ENCODE peak calls at places on chromosomes 12 and 14, in four cellular contexts. A is prostate gland, I is transverse colon, T is breast epithelium. E is an unnamed sample.

GRCh38 chr14:20035938-20036337 is at the start of gene OR4K13:
- DNase-seq in A (no peak), I (no peak), T (no peak), E (no peak)

GRCh38 chr12:88338486-88338885 is 196.4 kb downstream of the TMTC3 start:
- DNase-seq in A (no peak), I (no peak), T (no peak), E (no peak)

GRCh38 chr12:113134521-113134951 is 1.0 kb downstream of the RASAL1 start:
- DNase-seq in A (no peak), I (no peak), T (no peak), E (no peak)

GRCh38 chr12:117098361-117099217 is 627 bp downstream of the TESC start:
- DNase-seq in A (no peak), I (peak), T (no peak), E (peak)

GRCh38 chr14:64278458-64278857 is 15.7 kb downstream of the ESR2 start:
- DNase-seq in A (no peak), I (no peak), T (no peak), E (no peak)

GRCh38 chr12:29354954-29355353 is 26.0 kb downstream of the ERGIC2 start:
- DNase-seq in A (no peak), I (no peak), T (no peak), E (no peak)

GRCh38 chr12:130872179-130873096 is 572 bp downstream of the RAN start:
- DNase-seq in A (peak), I (peak), T (peak), E (peak)

GRCh38 chr12:11822071-11822818 is 172.8 kb downstream of the ETV6 start:
- DNase-seq in A (no peak), I (peak), T (no peak), E (no peak)

GRCh38 chr12:5718073-5718472 is 227.0 kb downstream of the ANO2 start:
- DNase-seq in A (no peak), I (no peak), T (no peak), E (no peak)

GRCh38 chr12:78672033-78672432 is 192.5 kb upstream of the SYT1 start:
- DNase-seq in A (no peak), I (no peak), T (no peak), E (no peak)

GRCh38 chr14:23550827-23551265 is 719 bp downstream of the ZFHX2 start:
- DNase-seq in A (no peak), I (peak), T (no peak), E (no peak)

GRCh38 chr12:113676117-113676516 is 204.4 kb upstream of the LHX5 start:
- DNase-seq in A (no peak), I (no peak), T (no peak), E (no peak)

GRCh38 chr14:77024171-77024627 is 4.3 kb downstream of the IRF2BPL start:
- DNase-seq in A (peak), I (peak), T (no peak), E (no peak)

GRCh38 chr12:79690156-79690605 is 583 bp downstream of the PAWR start:
- DNase-seq in A (no peak), I (no peak), T (no peak), E (no peak)

GRCh38 chr14:90272523-90272922 is 16.2 kb downstream of the PSMC1 start:
- DNase-seq in A (no peak), I (no peak), T (no peak), E (no peak)

GRCh38 chr12:81727387-81727786 is 31.8 kb downstream of the PPFIA2 start:
- DNase-seq in A (no peak), I (no peak), T (no peak), E (no peak)

GRCh38 chr14:64722842-64723447 is 18.7 kb downstream of the PLEKHG3 start:
- DNase-seq in A (no peak), I (no peak), T (no peak), E (no peak)

GRCh38 chr12:53343978-53344377 is 7.8 kb upstream of the SP7 start:
- DNase-seq in A (no peak), I (no peak), T (no peak), E (no peak)

GRCh38 chr12:53343449-53343848 is 7.3 kb upstream of the SP7 start:
- DNase-seq in A (no peak), I (no peak), T (no peak), E (no peak)

GRCh38 chr12:53345486-53346195 is 9.5 kb upstream of the SP7 start:
- DNase-seq in A (no peak), I (no peak), T (no peak), E (no peak)

GRCh38 chr12:53344487-53344823 is 8.3 kb upstream of the SP7 start:
- DNase-seq in A (no peak), I (no peak), T (no peak), E (no peak)

GRCh38 chr12:53344824-53345485 is 8.8 kb upstream of the SP7 start:
- DNase-seq in A (peak), I (peak), T (peak), E (peak)
- TF ChIP-seq POLR2AphosphoS5 in A (peak), I (peak), T (peak), E (no peak)

DNA sequence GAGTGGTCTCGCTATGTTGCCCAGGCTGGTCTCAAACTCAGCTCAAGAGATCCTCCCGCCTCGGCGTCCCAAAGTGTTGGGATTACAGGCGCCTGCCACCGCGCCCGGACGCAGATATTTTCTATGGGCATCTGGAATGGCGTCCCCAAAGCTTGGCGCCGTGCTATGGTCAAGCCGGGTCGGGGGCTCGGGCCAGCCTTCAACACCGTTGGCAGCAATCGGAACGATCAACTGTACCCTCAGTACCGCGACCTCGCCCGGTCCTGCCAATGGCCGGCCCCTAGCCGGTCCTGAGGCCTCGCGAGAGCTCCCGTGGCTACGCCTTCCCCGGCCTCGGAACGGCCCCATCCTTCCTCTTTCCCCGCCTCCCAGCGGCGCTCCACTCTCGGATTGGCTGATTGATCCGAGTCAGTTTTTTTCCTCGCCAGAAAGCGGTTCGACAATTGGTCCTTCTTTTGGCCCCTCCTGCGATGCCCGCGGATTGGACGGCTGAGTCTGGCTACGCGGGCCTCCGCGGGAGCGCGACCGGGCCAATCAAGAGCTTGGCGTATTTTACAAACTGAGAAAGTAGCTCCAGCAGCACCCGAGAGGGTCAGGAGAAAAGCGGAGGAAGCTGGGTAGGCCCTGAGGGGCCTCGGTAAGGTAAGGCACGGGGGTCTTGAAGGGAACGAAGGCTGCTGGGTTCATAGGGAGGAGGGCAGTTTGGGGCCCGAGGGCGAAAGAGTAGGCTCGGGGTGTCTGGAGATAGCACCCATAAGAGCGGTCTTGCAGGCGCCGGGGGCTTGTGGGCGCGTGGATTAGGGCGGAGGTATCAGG is at the start of gene TROAP:
- DNase-seq in A (peak), I (peak), T (peak), E (peak)
- TF ChIP-seq POLR2A in A (peak), I (peak), T (no peak), E (peak)

GRCh38 chr12:127810026-127810425 is 456.9 kb upstream of the TMEM132C start:
- DNase-seq in A (no peak), I (no peak), T (no peak), E (no peak)

GRCh38 chr12:127811988-127812387 is 455.0 kb upstream of the TMEM132C start:
- DNase-seq in A (no peak), I (no peak), T (no peak), E (no peak)

GRCh38 chr12:127813147-127813546 is 453.8 kb upstream of the TMEM132C start:
- DNase-seq in A (no peak), I (no peak), T (no peak), E (no peak)

GRCh38 chr12:127803545-127803944 is 463.4 kb upstream of the TMEM132C start:
- DNase-seq in A (no peak), I (no peak), T (no peak), E (no peak)

DNA sequence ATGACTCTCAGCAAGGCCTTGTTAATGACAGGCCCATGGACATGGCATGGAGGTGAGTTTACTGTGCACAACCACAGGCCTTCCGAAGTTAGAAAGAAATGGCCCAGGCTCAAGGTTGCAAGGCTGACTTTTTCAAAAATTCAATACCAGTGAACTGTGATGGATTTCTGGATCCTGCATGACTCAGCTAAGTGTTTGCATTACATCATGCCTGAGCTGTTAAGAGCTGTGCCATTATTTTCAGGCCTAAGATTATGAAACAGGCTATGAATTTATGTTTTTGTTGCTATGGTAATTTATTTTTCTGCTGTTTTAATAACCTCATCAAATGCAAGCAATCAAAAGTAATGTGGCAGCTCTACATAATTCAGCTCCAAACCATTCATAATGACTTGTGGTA is 457.7 kb upstream of the TMEM132C start:
- DNase-seq in A (no peak), I (no peak), T (no peak), E (no peak)
- TF ChIP-seq POLR2AphosphoS5 in A (no peak), I (peak), T (no peak), E (no peak)

DNA sequence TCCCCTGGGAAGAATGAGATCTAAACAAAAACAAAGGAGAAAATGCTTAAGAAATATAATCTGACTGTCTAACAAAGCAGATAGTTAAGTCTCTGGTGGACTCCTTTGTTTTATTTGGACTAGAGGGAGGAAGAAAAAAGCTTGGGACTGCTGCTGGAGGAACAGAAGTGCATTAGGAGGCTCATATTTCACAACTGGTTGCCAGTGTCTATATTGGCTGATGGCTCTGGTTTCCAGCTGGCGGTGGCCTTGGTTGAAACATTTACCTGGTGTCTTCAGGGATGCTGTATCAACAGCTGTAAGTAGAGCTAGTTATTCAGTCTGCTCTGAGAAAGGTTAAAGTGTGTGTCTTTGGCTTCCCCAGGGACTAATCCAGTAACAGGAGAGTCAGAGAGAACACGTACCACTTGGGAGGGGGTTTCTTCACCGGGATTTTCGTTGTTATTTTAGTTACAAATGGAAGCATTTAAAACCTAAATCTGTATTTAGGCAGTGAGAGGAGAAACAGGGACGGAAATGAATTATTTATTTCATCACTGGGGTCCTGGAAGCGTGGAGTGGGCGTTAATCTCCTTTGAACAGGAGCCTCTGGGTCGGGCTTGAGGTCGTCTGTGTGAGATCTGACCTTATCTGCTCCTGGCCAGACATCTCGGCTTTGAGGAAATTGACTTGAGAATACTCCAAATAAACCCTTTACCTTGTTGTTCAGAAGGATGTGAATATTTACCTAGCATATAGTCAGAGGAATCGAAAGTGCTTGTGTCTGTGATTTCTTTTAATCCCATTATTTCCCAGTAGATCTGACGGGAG is 149.9 kb downstream of the NRXN3 start:
- DNase-seq in A (peak), I (no peak), T (no peak), E (no peak)
- TF ChIP-seq POLR2A in A (no peak), I (no peak), T (no peak), E (no peak)

DNA sequence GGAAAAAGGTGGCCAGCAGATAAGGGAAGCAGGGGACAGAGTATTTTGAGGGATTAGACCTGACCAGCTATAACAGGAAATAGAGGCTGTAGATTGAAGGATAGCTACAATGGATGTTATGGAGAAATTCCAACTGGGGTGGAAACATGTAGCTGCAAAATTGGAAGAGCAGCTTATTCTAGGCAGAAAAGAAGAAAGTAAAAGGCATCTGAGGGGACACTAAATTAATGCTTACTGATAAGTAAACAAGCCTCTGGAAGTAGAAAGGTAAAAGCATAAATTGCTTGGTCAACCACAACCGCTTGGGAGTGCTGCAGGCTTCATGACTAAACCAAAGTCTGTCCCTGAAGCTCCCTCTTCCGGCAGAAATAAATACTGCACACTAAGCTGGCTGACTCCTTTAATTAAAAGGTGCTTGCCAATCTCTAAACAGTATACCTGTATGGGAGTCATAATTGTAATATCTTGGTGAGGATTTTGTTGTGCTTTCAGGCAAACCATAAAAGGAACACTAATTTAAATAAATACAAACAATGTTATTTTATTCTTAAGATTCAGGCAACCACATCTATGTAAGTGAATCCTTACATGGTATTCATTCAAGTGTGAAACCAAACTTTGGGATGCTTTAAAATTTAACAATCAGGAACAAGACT is 7.7 kb downstream of the UBC start:
- DNase-seq in A (peak), I (peak), T (peak), E (no peak)
- TF ChIP-seq POLR2AphosphoS5 in A (peak), I (no peak), T (peak), E (no peak)

DNA sequence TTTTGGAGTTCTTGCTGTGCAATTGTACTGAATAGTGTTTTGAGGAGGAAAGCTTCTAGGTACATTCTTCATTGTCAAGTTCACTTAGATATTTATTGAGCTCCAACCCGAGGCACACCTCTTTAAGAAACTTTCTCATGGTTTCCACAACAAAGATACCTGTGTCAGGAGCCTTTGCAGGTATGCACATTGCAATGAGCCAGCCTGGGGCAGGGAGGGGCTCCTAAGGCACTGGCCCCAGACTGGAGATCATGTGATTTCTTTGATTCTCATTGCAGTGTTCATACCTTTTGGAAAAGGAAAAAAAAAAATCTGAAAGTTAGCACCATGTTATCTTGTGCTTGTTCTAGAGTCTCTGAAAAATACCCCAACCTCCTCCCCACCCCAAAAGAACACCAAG is 80.3 kb downstream of the PRMT8 start:
- DNase-seq in A (no peak), I (no peak), T (no peak), E (no peak)
- TF ChIP-seq POLR2A in A (no peak), I (no peak), T (no peak), E (no peak)

DNA sequence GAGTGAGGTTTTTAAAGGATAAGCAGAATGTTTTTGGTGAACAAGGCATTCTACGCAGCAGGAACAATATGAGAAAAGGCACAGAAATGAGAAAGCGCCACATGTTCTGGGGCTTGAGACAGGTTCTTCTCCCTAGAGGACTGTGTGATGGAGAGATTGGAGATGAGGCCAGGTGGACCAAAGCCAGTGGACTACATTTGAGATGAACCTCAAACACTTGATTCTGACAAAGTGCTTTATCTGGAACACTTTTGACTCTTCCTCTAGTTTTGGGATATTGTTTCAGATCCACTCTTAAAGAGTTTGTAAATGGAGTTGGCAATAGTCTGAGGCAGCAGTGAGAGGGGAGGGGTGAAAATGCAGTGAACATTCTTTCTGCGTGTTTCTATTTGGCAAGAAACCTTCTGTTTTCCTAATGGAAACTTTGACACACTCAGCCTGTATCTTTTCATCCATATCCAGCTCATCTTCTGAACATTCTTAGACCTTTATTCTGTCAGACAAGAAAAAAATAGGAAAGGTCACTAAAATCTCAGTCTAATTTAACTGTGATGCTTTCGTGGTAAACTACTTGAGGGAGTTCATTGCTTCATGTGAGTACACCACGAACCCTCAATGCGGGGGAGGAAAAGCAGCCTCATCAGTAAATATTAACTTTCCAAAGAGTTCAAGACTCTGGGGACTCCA is 57.3 kb upstream of the KCNJ8 start:
- DNase-seq in A (no peak), I (peak), T (no peak), E (no peak)
- TF ChIP-seq POLR2AphosphoS5 in A (no peak), I (peak), T (no peak), E (no peak)

GRCh38 chr12:56192582-56192981 is 3.3 kb upstream of the SMARCC2 start:
- DNase-seq in A (no peak), I (no peak), T (no peak), E (no peak)

GRCh38 chr12:56189918-56190694 is 823 bp upstream of the SMARCC2 start:
- DNase-seq in A (peak), I (peak), T (peak), E (peak)

GRCh38 chr12:56189336-56189917 is at the start of gene SMARCC2:
- DNase-seq in A (peak), I (peak), T (peak), E (peak)

GRCh38 chr12:56190695-56191155 is 1.4 kb upstream of the SMARCC2 start:
- DNase-seq in A (no peak), I (no peak), T (no peak), E (no peak)

GRCh38 chr12:56193025-56193578 is 3.8 kb upstream of the SMARCC2 start:
- DNase-seq in A (peak), I (peak), T (no peak), E (peak)
- TF ChIP-seq POLR2A in A (no peak), I (no peak), T (no peak), E (peak)

DNA sequence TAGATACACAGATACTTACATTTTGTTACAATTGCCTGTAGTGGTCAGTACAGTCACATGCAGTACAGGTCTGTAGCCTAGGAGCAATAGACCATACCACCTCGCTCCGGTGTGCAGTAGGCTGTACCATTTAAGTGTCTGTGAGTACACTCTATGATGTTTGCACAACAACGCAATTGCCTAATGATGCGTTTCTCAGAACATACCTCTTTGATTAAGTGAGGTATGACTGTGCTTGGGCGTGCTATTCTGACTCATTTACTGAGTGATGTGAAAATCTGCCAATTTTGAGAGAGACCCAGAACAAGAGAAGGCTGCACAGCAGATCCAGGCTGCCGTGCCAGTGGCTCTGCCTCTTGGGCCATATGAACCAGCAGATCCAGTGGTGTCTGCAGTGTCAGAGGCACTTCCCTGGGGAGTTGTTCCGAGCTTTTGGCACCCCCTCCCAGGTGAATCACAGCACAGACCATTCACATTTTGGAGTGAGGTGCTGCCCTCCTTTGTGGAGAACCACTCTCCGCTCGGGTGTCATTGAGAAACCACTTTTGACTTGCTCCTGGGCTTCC is 20.4 kb downstream of the DLK1 start:
- DNase-seq in A (no peak), I (no peak), T (peak), E (no peak)
- TF ChIP-seq POLR2AphosphoS5 in A (no peak), I (no peak), T (no peak), E (no peak)

E was measured in GM12892.